ENCODE peak calls at places on chromosomes 4 and X, in five cellular contexts. One of them, this sample, is unnamed.
A peak's percentile ranks its signal among the peaks of the same experiment; 100 is the strongest.

GRCh38 chrX:49262603-49263002 is 1.9 kb downstream of the FOXP3 start:
- DNase-seq in hepatocyte: no peak
- DNase-seq in GM23248: no peak
- DNase-seq in HCT116: no peak
- DNase-seq in neural progenitor cell: no peak
- DNase-seq in this sample: no peak

GRCh38 chrX:151151668-151152267 is 24.6 kb upstream of the GPR50 start:
- DNase-seq in neural progenitor cell: peak; percentile 70
- DNase-seq in GM23248: peak; percentile 55
- DNase-seq in HCT116: peak; percentile 13
- DNase-seq in hepatocyte: peak; percentile 66
- DNase-seq in this sample: peak; percentile 56

GRCh38 chrX:68842781-68843581 is 14.2 kb downstream of the EFNB1 start:
- DNase-seq in GM23248: no peak
- DNase-seq in neural progenitor cell: no peak
- DNase-seq in hepatocyte: no peak
- DNase-seq in HCT116: no peak
- DNase-seq in this sample: no peak

GRCh38 chr4:6775746-6776145 is 6.8 kb upstream of the KIAA0232 start:
- DNase-seq in HCT116: no peak
- DNase-seq in hepatocyte: no peak
- DNase-seq in neural progenitor cell: no peak
- DNase-seq in GM23248: no peak
- DNase-seq in this sample: no peak

GRCh38 chr4:98148856-98149255 is 5.6 kb upstream of the STPG2 start:
- DNase-seq in GM23248: no peak
- DNase-seq in HCT116: no peak
- DNase-seq in hepatocyte: no peak
- DNase-seq in neural progenitor cell: no peak
- DNase-seq in this sample: no peak

GRCh38 chr4:29708473-29708872 is 1011.7 kb upstream of the PCDH7 start:
- DNase-seq in HCT116: no peak
- DNase-seq in hepatocyte: peak; percentile 4
- DNase-seq in neural progenitor cell: peak; percentile 2
- DNase-seq in GM23248: no peak
- DNase-seq in this sample: no peak

GRCh38 chr4:39698424-39699009 is 581 bp downstream of the UBE2K start:
- DNase-seq in GM23248: peak; percentile 61
- DNase-seq in HCT116: no peak
- DNase-seq in hepatocyte: peak; percentile 60
- DNase-seq in neural progenitor cell: peak; percentile 77
- DNase-seq in this sample: peak; percentile 21

GRCh38 chr4:21469438-21470032 is 479.0 kb downstream of the KCNIP4 start:
- DNase-seq in neural progenitor cell: peak; percentile 31
- DNase-seq in GM23248: peak; percentile 51
- DNase-seq in HCT116: no peak
- DNase-seq in hepatocyte: peak; percentile 34
- DNase-seq in this sample: peak; percentile 9

GRCh38 chrX:100410083-100410590 is at the start of gene PCDH19:
- DNase-seq in neural progenitor cell: peak; percentile 89
- DNase-seq in HCT116: no peak
- DNase-seq in hepatocyte: peak; percentile 81
- DNase-seq in GM23248: peak; percentile 72
- DNase-seq in this sample: peak; percentile 74

GRCh38 chr4:6773616-6774540 is 8.6 kb upstream of the KIAA0232 start:
- DNase-seq in hepatocyte: no peak
- DNase-seq in HCT116: no peak
- DNase-seq in neural progenitor cell: no peak
- DNase-seq in GM23248: no peak
- DNase-seq in this sample: no peak

GRCh38 chr4:37219251-37219650 is 25.3 kb upstream of the NWD2 start:
- DNase-seq in HCT116: no peak
- DNase-seq in hepatocyte: no peak
- DNase-seq in GM23248: no peak
- DNase-seq in neural progenitor cell: no peak
- DNase-seq in this sample: no peak

GRCh38 chr4:86556791-86557415 is 37.2 kb upstream of the PTPN13 start:
- DNase-seq in GM23248: peak; percentile 7
- DNase-seq in hepatocyte: no peak
- DNase-seq in neural progenitor cell: no peak
- DNase-seq in HCT116: no peak
- DNase-seq in this sample: no peak

GRCh38 chrX:16836371-16836770 is 33.8 kb downstream of the RBBP7 start:
- DNase-seq in HCT116: no peak
- DNase-seq in hepatocyte: peak; percentile 60
- DNase-seq in GM23248: peak; percentile 23
- DNase-seq in neural progenitor cell: peak; percentile 52
- DNase-seq in this sample: no peak

GRCh38 chr4:1090465-1091440 is 22.6 kb downstream of the RNF212 start:
- DNase-seq in hepatocyte: no peak
- DNase-seq in neural progenitor cell: no peak
- DNase-seq in HCT116: no peak
- DNase-seq in GM23248: no peak
- DNase-seq in this sample: no peak

GRCh38 chrX:18983711-18984380 is at the start of gene PHKA2:
- DNase-seq in HCT116: no peak
- DNase-seq in neural progenitor cell: no peak
- DNase-seq in GM23248: peak; percentile 70
- DNase-seq in hepatocyte: peak; percentile 70
- DNase-seq in this sample: peak; percentile 43

GRCh38 chrX:16610121-16610565 is 39.8 kb upstream of the S100G start:
- DNase-seq in HCT116: no peak
- DNase-seq in neural progenitor cell: no peak
- DNase-seq in hepatocyte: no peak
- DNase-seq in GM23248: peak; percentile 74
- DNase-seq in this sample: no peak

GRCh38 chrX:66602381-66602938 is 36.4 kb downstream of the EDA2R start:
- DNase-seq in hepatocyte: no peak
- DNase-seq in neural progenitor cell: no peak
- DNase-seq in HCT116: no peak
- DNase-seq in GM23248: no peak
- DNase-seq in this sample: no peak
- TF ChIP-seq EZH2phosphoT487 in hepatocyte: no peak
- TF ChIP-seq EZH2phosphoT487 in neural progenitor cell: no peak
- TF ChIP-seq EZH2phosphoT487 in HCT116: no peak
- TF ChIP-seq EZH2phosphoT487 in GM23248: no peak
- TF ChIP-seq EZH2phosphoT487 in this sample: no peak

GRCh38 chr4:42398448-42399355 is 1.4 kb downstream of the SHISA3 start:
- DNase-seq in hepatocyte: peak; percentile 13
- DNase-seq in neural progenitor cell: peak; percentile 84
- DNase-seq in HCT116: no peak
- DNase-seq in GM23248: no peak
- DNase-seq in this sample: no peak
- H2AFZ ChIP-seq in hepatocyte: no peak overlapping the region
- H2AFZ ChIP-seq in neural progenitor cell: peak overlapping the region; percentile 90
- H2AFZ ChIP-seq in HCT116: no peak overlapping the region
- H2AFZ ChIP-seq in GM23248: no peak overlapping the region
- H2AFZ ChIP-seq in this sample: peak overlapping the region; percentile 69

DNA sequence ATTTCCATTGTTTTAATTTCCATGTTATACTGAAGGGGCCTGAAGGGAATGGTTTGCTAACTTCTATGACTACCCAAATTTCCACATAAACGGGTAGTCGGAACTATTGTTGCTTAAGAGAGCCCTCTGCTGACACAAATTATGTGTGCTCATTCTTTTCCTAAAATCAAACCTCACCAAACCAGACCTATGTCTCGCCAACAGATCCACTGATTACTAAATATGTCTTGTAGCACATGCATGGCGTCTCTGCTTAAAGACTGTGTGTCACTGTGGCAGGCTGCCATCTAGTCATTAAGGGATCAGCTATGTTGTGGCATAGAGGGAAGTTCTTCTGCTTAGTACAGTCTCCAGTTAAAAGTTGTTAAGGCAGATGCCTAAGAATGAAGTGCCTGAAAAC is 25.1 kb downstream of the PIR start:
- DNase-seq in GM23248: peak; percentile 78
- DNase-seq in hepatocyte: peak; percentile 62
- DNase-seq in HCT116: no peak
- DNase-seq in neural progenitor cell: peak; percentile 50
- DNase-seq in this sample: no peak
- TF ChIP-seq EZH2phosphoT487 in GM23248: no peak
- TF ChIP-seq EZH2phosphoT487 in hepatocyte: no peak
- TF ChIP-seq EZH2phosphoT487 in HCT116: no peak
- TF ChIP-seq EZH2phosphoT487 in neural progenitor cell: no peak
- TF ChIP-seq EZH2phosphoT487 in this sample: no peak

GRCh38 chr4:4762909-4763814 is 96.3 kb upstream of the MSX1 start:
- DNase-seq in neural progenitor cell: peak; percentile 77
- DNase-seq in GM23248: peak; percentile 69
- DNase-seq in HCT116: peak; percentile 98
- DNase-seq in hepatocyte: peak; percentile 52
- DNase-seq in this sample: peak; percentile 11
- H2AFZ ChIP-seq in neural progenitor cell: no peak overlapping the region
- H2AFZ ChIP-seq in GM23248: peak overlapping the region; percentile 57
- H2AFZ ChIP-seq in HCT116: no peak overlapping the region
- H2AFZ ChIP-seq in hepatocyte: no peak overlapping the region
- H2AFZ ChIP-seq in this sample: no peak overlapping the region